ENCODE peak calls at places on chromosomes 16 and 17, in four cellular contexts. I, J, Y and M are unnamed samples. For H3K4me1, the result is how much of the 10 kb centered on the place peaks cover.

GRCh38 chr17:41377546-41377945 is 4.6 kb downstream of the KRT34 start:
- DNase-seq in I (no peak), J (peak), Y (no peak), M (no peak)

GRCh38 chr16:63302841-63303240 is 1266.6 kb upstream of the CDH8 start:
- DNase-seq in I (no peak), J (no peak), Y (no peak), M (no peak)

GRCh38 chr17:226773-227580 is 45.5 kb upstream of the DOC2B start:
- DNase-seq in I (no peak), J (no peak), Y (no peak), M (no peak)

GRCh38 chr17:36653374-36653773 is 52.0 kb downstream of the MRM1 start:
- DNase-seq in I (no peak), J (no peak), Y (no peak), M (no peak)

GRCh38 chr16:89365044-89365467 is 125.3 kb downstream of the ANKRD11 start:
- DNase-seq in I (no peak), J (peak), Y (no peak), M (no peak)

GRCh38 chr17:43966276-43966675 is 12.5 kb upstream of the PYY start:
- DNase-seq in I (no peak), J (no peak), Y (no peak), M (no peak)

GRCh38 chr17:67993153-67993997 is 2.9 kb downstream of the C17orf58 start:
- DNase-seq in I (peak), J (peak), Y (peak), M (no peak)

GRCh38 chr17:9956474-9957131 is 51.5 kb upstream of the RCVRN start:
- DNase-seq in I (no peak), J (no peak), Y (no peak), M (no peak)

GRCh38 chr16:82967424-82967823 is 340.7 kb downstream of the CDH13 start:
- DNase-seq in I (no peak), J (no peak), Y (no peak), M (no peak)

GRCh38 chr17:65278050-65278819 is 141.1 kb downstream of the RGS9 start:
- DNase-seq in I (peak), J (peak), Y (peak), M (no peak)

GRCh38 chr16:30523768-30524574 is 2.4 kb downstream of the ZNF768 start:
- DNase-seq in I (no peak), J (no peak), Y (no peak), M (no peak)

GRCh38 chr16:49649013-49649785 is 206.7 kb downstream of the ZNF423 start:
- DNase-seq in I (no peak), J (peak), Y (no peak), M (no peak)

GRCh38 chr17:19876524-19877161 is 8.9 kb upstream of the ULK2 start:
- DNase-seq in I (no peak), J (no peak), Y (no peak), M (no peak)

GRCh38 chr17:34613064-34614019 is 34.0 kb downstream of the TMEM132E start:
- DNase-seq in I (peak), J (no peak), Y (no peak), M (no peak)

GRCh38 chr16:51898872-51899271 is 648.1 kb downstream of the TOX3 start:
- DNase-seq in I (no peak), J (no peak), Y (no peak), M (no peak)

GRCh38 chr17:72063262-72063661 is 57.6 kb upstream of the SOX9 start:
- DNase-seq in I (no peak), J (peak), Y (no peak), M (no peak)

DNA sequence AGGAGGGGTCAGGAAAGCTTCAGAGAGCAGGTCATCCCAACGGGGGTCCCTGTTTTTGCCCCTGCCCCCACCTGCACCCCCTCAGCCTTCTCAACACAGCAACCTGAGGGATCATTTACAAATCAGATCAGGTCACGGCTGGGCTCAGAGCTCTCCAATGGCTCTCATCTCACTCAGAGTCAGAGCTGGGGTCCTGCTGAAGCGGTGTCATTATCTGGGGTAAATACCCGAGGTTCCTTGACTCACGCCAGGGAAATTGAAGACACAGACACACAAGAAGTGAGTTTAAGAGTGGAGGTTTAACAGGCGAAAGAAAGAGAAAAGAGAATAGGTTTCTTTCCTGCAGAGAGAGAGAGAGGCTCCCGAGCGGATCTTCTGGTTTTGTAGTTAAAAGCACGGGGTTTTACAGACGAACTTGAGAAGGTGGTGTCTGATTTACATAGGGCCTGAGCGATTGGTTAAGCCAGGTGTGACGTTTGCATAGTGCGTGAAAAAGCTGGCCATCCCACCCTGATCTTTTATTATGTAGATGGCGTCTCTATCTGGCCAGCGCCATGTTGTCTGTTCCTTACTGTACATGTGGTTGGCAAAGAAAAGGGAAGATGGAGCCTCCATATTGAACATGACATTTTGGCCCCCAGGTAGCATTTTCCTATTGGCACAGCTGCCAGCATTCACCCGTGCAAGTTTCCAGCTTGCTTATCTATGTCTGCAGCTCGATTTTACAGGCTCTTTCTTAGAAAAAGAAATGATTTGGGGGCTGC is 51.4 kb downstream of the WSB1 start:
- DNase-seq in I (peak), J (no peak), Y (no peak), M (no peak)
- H3K4me3 ChIP-seq in I (peak), J (no peak), Y (no peak), M (peak)

DNA sequence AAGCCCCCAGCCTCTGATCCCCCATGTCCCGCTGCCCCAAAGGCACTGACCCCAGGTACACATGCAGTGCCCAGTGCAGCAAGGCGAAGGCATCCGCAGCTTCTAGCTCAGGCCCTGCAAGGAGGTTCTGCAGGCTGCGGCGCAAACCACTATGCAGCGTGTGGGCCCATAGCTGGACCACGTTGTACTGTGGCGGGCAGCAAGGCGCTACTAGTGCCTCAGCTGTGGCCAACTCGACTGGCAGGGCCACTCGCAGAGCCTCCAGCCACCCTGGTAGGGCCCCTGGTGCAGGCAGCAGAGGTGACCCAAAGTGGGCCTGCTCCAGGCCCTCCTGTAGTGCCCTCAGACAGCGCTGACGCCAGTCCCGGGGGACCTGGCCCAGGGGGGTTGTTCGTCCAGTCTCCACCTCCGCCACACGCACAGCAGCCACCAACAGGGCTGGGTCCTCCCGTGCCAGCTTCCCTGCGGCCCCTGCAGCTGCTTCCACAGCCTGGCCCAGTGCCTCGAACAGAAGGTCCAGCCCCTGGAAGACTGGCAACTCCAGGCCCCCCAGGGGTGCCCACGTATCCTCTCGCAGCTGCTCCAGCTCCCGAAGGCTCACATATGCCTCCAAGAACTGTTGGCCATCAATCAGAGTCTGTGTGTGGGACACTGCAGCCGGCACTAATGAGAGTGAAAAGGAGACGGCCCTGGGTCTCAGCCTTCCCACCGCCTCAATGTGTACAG is 2.6 kb downstream of the EXOC3L1 start:
- DNase-seq in I (no peak), J (no peak), Y (no peak), M (no peak)
- H3K4me1 ChIP-seq in I (under half), J (under half), Y (under half), M (under half)

GRCh38 chr17:73999246-73999645 is 204.2 kb upstream of the RPL38 start:
- DNase-seq in I (no peak), J (no peak), Y (no peak), M (no peak)
- H3K4me3 ChIP-seq in I (no peak), J (no peak), Y (no peak), M (no peak)

DNA sequence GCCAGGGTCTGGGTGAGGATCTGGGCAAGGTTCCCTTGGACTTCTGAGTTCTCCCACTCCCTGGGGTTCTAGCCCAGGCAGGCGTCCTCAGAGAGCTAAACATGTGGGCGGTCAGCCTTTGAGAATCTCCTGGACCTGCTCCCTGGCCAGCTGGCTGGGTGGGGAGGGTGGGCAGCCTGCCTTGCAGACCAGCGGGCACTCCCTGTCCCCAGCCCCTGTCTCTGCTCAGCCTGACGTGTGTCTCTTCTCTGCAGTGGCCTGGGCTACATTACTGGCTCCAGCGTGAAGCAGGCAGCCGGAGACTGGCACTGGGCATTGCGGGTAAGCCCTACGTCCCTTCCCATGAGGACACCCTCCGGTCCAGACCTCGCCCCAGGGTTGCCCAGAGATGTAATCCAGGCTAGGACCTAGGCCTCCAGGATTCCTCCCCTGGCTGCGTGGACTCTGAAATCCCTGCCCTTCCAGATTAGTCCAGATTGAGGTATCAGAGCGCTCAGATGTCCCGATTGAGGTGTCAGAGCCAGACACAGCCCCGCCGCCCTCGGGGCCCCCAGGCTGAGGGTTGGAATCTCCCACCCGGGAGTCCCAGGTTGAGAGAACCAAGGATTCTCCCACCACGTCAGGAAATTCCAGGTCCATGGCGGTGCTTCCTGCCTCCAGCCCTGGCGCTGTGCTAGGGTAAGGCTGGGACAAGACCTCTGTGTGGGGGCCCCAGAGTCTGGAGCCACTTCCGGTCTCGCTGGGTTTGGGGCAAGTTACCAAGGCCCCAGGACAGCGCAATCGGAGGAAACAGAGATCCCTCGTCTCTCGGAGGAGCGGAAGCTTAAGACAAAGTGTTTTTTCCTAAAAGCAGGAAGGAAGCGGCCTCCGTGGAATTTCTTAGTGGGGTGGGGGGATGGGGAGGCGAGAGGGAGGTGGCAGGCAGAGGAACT is 24.1 kb downstream of the MYBBP1A start:
- DNase-seq in I (no peak), J (no peak), Y (no peak), M (no peak)
- H3K4me1 ChIP-seq in I (under half), J (under half), Y (under half), M (under half)

GRCh38 chr17:78351449-78352006 is 8.3 kb downstream of the SOCS3 start:
- DNase-seq in I (no peak), J (no peak), Y (peak), M (no peak)
- H3K4me3 ChIP-seq in I (no peak), J (no peak), Y (no peak), M (no peak)

DNA sequence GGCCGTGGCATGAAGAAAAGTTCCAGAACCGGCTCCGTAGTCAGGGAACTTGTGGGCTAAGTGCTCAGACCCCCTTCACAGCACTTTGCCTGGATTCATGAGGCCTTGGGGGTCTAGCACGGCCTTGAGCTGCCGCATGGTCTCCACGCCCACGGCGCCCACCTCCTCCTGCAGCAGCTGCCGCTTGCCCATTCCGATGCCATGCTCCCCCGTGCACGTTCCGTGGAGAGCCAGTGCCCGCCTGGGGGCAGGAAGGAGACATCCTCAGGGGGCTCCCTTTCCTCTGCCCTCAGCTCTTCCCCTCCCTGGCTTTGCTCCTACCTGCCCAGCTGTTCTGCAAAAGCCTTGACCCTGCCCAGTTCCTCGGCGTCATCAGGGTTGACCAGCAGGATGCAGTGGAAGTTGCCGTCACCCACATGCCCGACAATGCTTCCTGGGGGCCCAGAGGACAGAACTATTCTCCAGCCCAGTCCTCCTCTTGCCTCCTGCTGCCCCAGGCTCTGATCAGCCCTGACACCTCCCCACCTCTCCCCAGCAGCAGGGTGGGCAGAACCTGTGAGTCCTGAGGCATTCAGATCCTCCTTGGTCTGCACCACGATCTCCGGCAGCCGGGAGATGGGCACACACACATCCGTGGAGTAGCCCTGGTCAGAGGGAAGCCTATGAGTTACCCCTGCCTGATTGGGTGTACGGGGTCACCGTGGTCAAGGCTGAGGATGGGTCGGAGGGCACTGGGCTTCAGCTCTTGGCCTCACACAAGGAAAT is 4.1 kb downstream of the LDHD start:
- DNase-seq in I (no peak), J (no peak), Y (no peak), M (no peak)
- H3K4me1 ChIP-seq in I (under half), J (under half), Y (under half), M (under half)

GRCh38 chr17:7436556-7437368 is 1.5 kb downstream of the TMEM102 start:
- DNase-seq in I (peak), J (peak), Y (peak), M (no peak)

GRCh38 chr17:7438656-7439460 is 454 bp upstream of the FGF11 start:
- DNase-seq in I (no peak), J (no peak), Y (no peak), M (no peak)

GRCh38 chr17:7437369-7437863 is 1.9 kb upstream of the FGF11 start:
- DNase-seq in I (no peak), J (no peak), Y (no peak), M (no peak)

GRCh38 chr17:7439462-7440112 is at the start of gene FGF11:
- DNase-seq in I (no peak), J (no peak), Y (no peak), M (no peak)

GRCh38 chr17:7438050-7438614 is 1.2 kb upstream of the FGF11 start:
- DNase-seq in I (peak), J (no peak), Y (no peak), M (no peak)
- H3K4me3 ChIP-seq in I (peak), J (no peak), Y (no peak), M (peak)

GRCh38 chr17:81991684-81992513 is 14.5 kb downstream of the ASPSCR1 start:
- DNase-seq in I (peak), J (peak), Y (peak), M (no peak)
- H3K4me1 ChIP-seq in I (under half), J (under half), Y (under half), M (under half)